ENCODE peak calls at places on chromosomes 13 and 19, in eight cellular contexts. T is HL-60, L is Calu3, Q is glutamatergic neuron, N is GM12865, G is choroid plexus epithelial cell, D is breast epithelium, B is bronchial epithelial cell. K is an unnamed sample.

GRCh38 chr13:46389985-46390384 is 2.9 kb upstream of the RUBCNL start:
- DNase-seq in D (no peak), G (no peak), N (peak; percentile 87), L (peak; percentile 11), Q (no peak), T (peak; percentile 82), B (no peak), K (peak; percentile 64)

GRCh38 chr13:41648314-41648935 is 191.1 kb downstream of the RGCC start:
- DNase-seq in L (no peak), G (peak; percentile 82), B (peak; percentile 79), Q (no peak), D (no peak), T (no peak), N (no peak), K (no peak)

GRCh38 chr19:48551437-48552302 is at the start of gene SULT2B1:
- DNase-seq in G (no peak), D (peak; percentile 89), B (peak; percentile 42), T (no peak), Q (no peak), L (peak; percentile 86), N (no peak), K (no peak)

GRCh38 chr13:106152047-106152446 is 383.4 kb downstream of the EFNB2 start:
- DNase-seq in D (no peak), B (peak; percentile 66), N (no peak), T (no peak), G (no peak), Q (no peak), L (no peak), K (no peak)

GRCh38 chr19:10191347-10191746 is 3.4 kb downstream of the DNMT1 start:
- DNase-seq in T (no peak), D (peak; percentile 59), Q (no peak), B (no peak), N (no peak), G (peak; percentile 87), L (no peak), K (no peak)

GRCh38 chr13:44274838-44275237 is 98.8 kb upstream of the SERP2 start:
- DNase-seq in G (no peak), L (no peak), D (no peak), Q (no peak), T (no peak), B (no peak), N (peak; percentile 20), K (no peak)

GRCh38 chr13:36282818-36283432 is 14.7 kb downstream of the CCDC169 start:
- DNase-seq in D (no peak), G (peak; percentile 65), T (no peak), B (peak; percentile 51), L (no peak), N (peak; percentile 12), Q (no peak), K (peak; percentile 15)

GRCh38 chr13:42354246-42355117 is 82.5 kb downstream of the AKAP11 start:
- DNase-seq in B (peak; percentile 74), N (peak; percentile 76), T (no peak), D (no peak), Q (no peak), G (peak; percentile 98), L (no peak), K (peak; percentile 45)

GRCh38 chr19:40689339-40690049 is 957 bp downstream of the NUMBL start:
- DNase-seq in T (peak; percentile 25), L (no peak), N (no peak), Q (peak; percentile 76), D (no peak), G (no peak), B (peak; percentile 7), K (no peak)

GRCh38 chr19:33432408-33433170 is 59.1 kb downstream of the CEBPG start:
- DNase-seq in N (no peak), T (no peak), Q (peak; percentile 56), D (peak; percentile 34), G (no peak), B (no peak), L (no peak), K (no peak)

GRCh38 chr19:10603084-10603872 is 16.2 kb upstream of the AP1M2 start:
- DNase-seq in D (peak; percentile 59), T (peak; percentile 35), G (peak; percentile 18), L (no peak), N (peak; percentile 90), B (no peak), Q (no peak), K (peak; percentile 71)

GRCh38 chr19:52603558-52604207 is 33.6 kb downstream of the ZNF701 start:
- DNase-seq in L (no peak), Q (no peak), G (peak; percentile 72), N (no peak), T (no peak), B (no peak), D (no peak), K (no peak)

GRCh38 chr19:52599241-52599640 is 29.2 kb downstream of the ZNF701 start:
- DNase-seq in Q (no peak), G (no peak), N (no peak), L (no peak), B (no peak), D (no peak), T (no peak), K (no peak)

GRCh38 chr19:52600639-52601024 is 30.5 kb downstream of the ZNF701 start:
- DNase-seq in L (no peak), Q (peak; percentile 51), B (no peak), N (peak; percentile 25), D (no peak), G (no peak), T (peak; percentile 25), K (no peak)

GRCh38 chr19:52602931-52603330 is 32.8 kb downstream of the ZNF701 start:
- DNase-seq in D (no peak), Q (no peak), N (no peak), T (no peak), L (no peak), B (peak; percentile 52), G (no peak), K (no peak)

GRCh38 chr19:52601025-52601973 is 31.2 kb downstream of the ZNF701 start:
- DNase-seq in T (peak; percentile 93), L (peak; percentile 76), N (peak; percentile 93), D (peak; percentile 94), B (peak; percentile 80), Q (peak; percentile 98), G (peak; percentile 85), K (peak; percentile 93)
- TF ChIP-seq CTCF in T (no peak), L (no peak), N (peak; percentile 28), D (peak; percentile 27), B (peak; percentile 40), Q (peak; percentile 68), G (peak; percentile 51), K (peak; percentile 7)

GRCh38 chr19:51366999-51367564 is 894 bp upstream of the ETFB start:
- DNase-seq in N (peak; percentile 56), G (peak; percentile 39), D (no peak), B (peak; percentile 8), L (peak; percentile 43), T (peak; percentile 58), Q (peak; percentile 50), K (no peak)

GRCh38 chr19:51364200-51365106 is 1.7 kb downstream of the ETFB start:
- DNase-seq in G (peak; percentile 43), L (no peak), B (peak; percentile 59), T (no peak), Q (no peak), N (no peak), D (no peak), K (no peak)

GRCh38 chr19:51367565-51368365 is 1.0 kb downstream of the CLDND2 start:
- DNase-seq in T (peak; percentile 100), D (peak; percentile 99), Q (peak; percentile 99), B (peak; percentile 89), G (peak; percentile 100), L (peak; percentile 100), N (peak; percentile 100), K (peak; percentile 98)

GRCh38 chr19:51365211-51366049 is 758 bp downstream of the ETFB start:
- DNase-seq in B (peak; percentile 18), D (no peak), L (peak; percentile 36), G (peak; percentile 65), Q (no peak), N (peak; percentile 36), T (peak; percentile 33), K (no peak)

GRCh38 chr19:51366050-51366998 is at the start of gene ETFB:
- DNase-seq in D (peak; percentile 98), Q (peak; percentile 96), B (peak; percentile 93), L (peak; percentile 99), G (peak; percentile 99), N (peak; percentile 98), T (peak; percentile 99), K (peak; percentile 95)
- TF ChIP-seq CTCF in D (no peak), Q (no peak), B (no peak), L (no peak), G (no peak), N (no peak), T (no peak), K (no peak)

GRCh38 chr19:39655613-39656012 is at the start of gene LGALS16:
- DNase-seq in D (no peak), T (no peak), L (no peak), N (no peak), G (no peak), B (no peak), Q (no peak), K (no peak)
- TF ChIP-seq CTCF in D (no peak), T (no peak), L (no peak), N (no peak), G (no peak), B (no peak), Q (no peak), K (no peak)

GRCh38 chr19:44585371-44586141 is 27.8 kb upstream of the IGSF23 start:
- DNase-seq in G (peak; percentile 49), L (no peak), D (no peak), B (peak; percentile 46), T (no peak), Q (no peak), N (no peak), K (no peak)
- TF ChIP-seq CTCF in G (peak; percentile 23), L (no peak), D (no peak), B (peak; percentile 40), T (no peak), Q (no peak), N (no peak), K (no peak)

GRCh38 chr13:112738606-112739005 is 48.8 kb downstream of the ATP11A start:
- DNase-seq in Q (no peak), L (no peak), N (no peak), T (no peak), B (no peak), D (no peak), G (no peak), K (no peak)
- TF ChIP-seq CTCF in Q (no peak), L (no peak), N (no peak), T (no peak), B (no peak), D (no peak), G (no peak), K (no peak)

GRCh38 chr19:23867895-23868294 is 46.8 kb upstream of the ZNF726 start:
- DNase-seq in N (no peak), G (peak; percentile 2), D (no peak), B (no peak), L (no peak), Q (no peak), T (no peak), K (no peak)
- TF ChIP-seq CTCF in N (no peak), G (no peak), D (no peak), B (no peak), L (no peak), Q (no peak), T (no peak), K (no peak)

GRCh38 chr19:5225486-5226345 is 114.9 kb downstream of the PTPRS start:
- DNase-seq in Q (peak; percentile 73), D (no peak), T (no peak), B (no peak), L (peak; percentile 4), N (no peak), G (peak; percentile 6), K (no peak)
- TF ChIP-seq CTCF in Q (peak; percentile 52), D (peak; percentile 25), T (no peak), B (peak; percentile 57), L (no peak), N (peak; percentile 54), G (peak; percentile 69), K (no peak)

GRCh38 chr13:57627663-57628062 is 3.9 kb upstream of the PCDH17 start:
- DNase-seq in G (peak; percentile 52), T (no peak), D (no peak), Q (no peak), N (peak; percentile 11), B (peak; percentile 39), L (no peak), K (peak; percentile 33)
- TF ChIP-seq CTCF in G (peak; percentile 58), T (no peak), D (peak; percentile 24), Q (peak; percentile 97), N (peak; percentile 36), B (peak; percentile 36), L (no peak), K (peak; percentile 25)